ENCODE peak calls at places on chromosomes 5 and 9, in six cellular contexts. K, Q, E, J, O and N are unnamed samples.

GRCh38 chr5:178287091-178287790 is 54.6 kb upstream of the PHYKPL start:
- DNase-seq in O (no peak), K (no peak), J (peak), Q (no peak), E (peak), N (no peak)

GRCh38 chr9:122835313-122835731 is 6.9 kb upstream of the PDCL start:
- DNase-seq in E (no peak), Q (no peak), K (no peak), J (no peak), O (no peak), N (no peak)

GRCh38 chr5:64188776-64189175 is 23.1 kb downstream of the RNF180 start:
- DNase-seq in J (no peak), O (no peak), E (no peak), Q (no peak), K (no peak), N (no peak)

GRCh38 chr5:180670586-180671359 is 21.4 kb upstream of the FLT4 start:
- DNase-seq in K (peak), E (peak), J (no peak), Q (peak), O (no peak), N (no peak)

GRCh38 chr5:132674671-132675506 is 1.1 kb downstream of the IL4 start:
- DNase-seq in K (peak), J (no peak), E (no peak), O (no peak), Q (peak), N (no peak)

GRCh38 chr9:16679327-16679821 is 191.1 kb downstream of the BNC2 start:
- DNase-seq in Q (peak), E (no peak), J (no peak), K (no peak), O (no peak), N (no peak)

GRCh38 chr5:107085572-107085971 is 585.2 kb downstream of the EFNA5 start:
- DNase-seq in E (no peak), K (no peak), J (no peak), O (no peak), Q (no peak), N (no peak)

GRCh38 chr9:81108391-81108790 is 581.0 kb downstream of the TLE1 start:
- DNase-seq in J (no peak), Q (peak), E (no peak), O (no peak), K (peak), N (no peak)

GRCh38 chr5:45105491-45105994 is 296.8 kb downstream of the MRPS30 start:
- DNase-seq in E (no peak), K (no peak), J (no peak), Q (no peak), O (no peak), N (no peak)

GRCh38 chr5:98638111-98638510 is 135.4 kb upstream of the RGMB start:
- DNase-seq in E (no peak), K (no peak), O (no peak), Q (no peak), J (no peak), N (no peak)

GRCh38 chr5:139543423-139543991 is 17.6 kb upstream of the UBE2D2 start:
- DNase-seq in O (peak), J (peak), K (peak), E (peak), Q (peak), N (no peak)

GRCh38 chr5:5632678-5633077 is 210.2 kb downstream of the ICE1 start:
- DNase-seq in Q (no peak), E (no peak), O (no peak), K (no peak), J (no peak), N (no peak)

GRCh38 chr9:76321185-76321828 is 72.9 kb downstream of the RFK start:
- DNase-seq in Q (peak), O (no peak), J (no peak), E (no peak), K (peak), N (no peak)

GRCh38 chr9:129384138-129384886 is 206.3 kb upstream of the IER5L start:
- DNase-seq in E (no peak), O (no peak), K (no peak), Q (no peak), J (peak), N (no peak)

GRCh38 chr5:109316631-109317030 is 93.1 kb downstream of the PJA2 start:
- DNase-seq in O (no peak), E (no peak), Q (peak), J (no peak), K (no peak), N (no peak)

GRCh38 chr5:78008356-78008967 is 232.3 kb upstream of the TBCA start:
- DNase-seq in Q (peak), K (peak), O (no peak), J (no peak), E (no peak), N (no peak)

GRCh38 chr5:168746893-168747640 is 167.9 kb upstream of the PANK3 start:
- DNase-seq in Q (no peak), K (no peak), E (no peak), J (no peak), O (no peak), N (no peak)

GRCh38 chr5:153809181-153809580 is 229.5 kb downstream of the FAM114A2 start:
- DNase-seq in K (no peak), J (no peak), E (no peak), Q (no peak), O (no peak), N (no peak)

GRCh38 chr9:92642041-92642451 is 27.9 kb downstream of the IPPK start:
- DNase-seq in O (no peak), Q (no peak), K (no peak), E (no peak), J (no peak), N (no peak)

GRCh38 chr9:136362450-136362784 is 1.1 kb downstream of the DNLZ start:
- DNase-seq in J (no peak), Q (no peak), K (no peak), E (no peak), O (no peak), N (no peak)

GRCh38 chr5:158881076-158881880 is 218.4 kb downstream of the EBF1 start:
- DNase-seq in E (no peak), K (no peak), J (no peak), O (no peak), Q (no peak), N (no peak)

GRCh38 chr5:61052870-61053269 is 107.9 kb downstream of the NDUFAF2 start:
- DNase-seq in J (no peak), Q (peak), O (no peak), E (no peak), K (peak), N (no peak)

GRCh38 chr5:127938746-127939145 is 144.8 kb upstream of the SLC12A2 start:
- DNase-seq in K (no peak), J (no peak), E (no peak), Q (no peak), O (no peak), N (no peak)

GRCh38 chr9:125401317-125401716 is 139.7 kb downstream of the GAPVD1 start:
- DNase-seq in K (no peak), J (no peak), O (no peak), Q (peak), E (no peak), N (no peak)

GRCh38 chr5:72921103-72921502 is 34.7 kb upstream of the FCHO2 start:
- DNase-seq in E (no peak), Q (no peak), O (no peak), K (no peak), J (no peak), N (no peak)

GRCh38 chr5:39422886-39423285 is 1.9 kb downstream of the DAB2 start:
- DNase-seq in K (no peak), J (no peak), Q (no peak), O (no peak), E (no peak), N (no peak)

GRCh38 chr5:92864591-92864990 is 716.4 kb downstream of the NR2F1-AS1 start:
- DNase-seq in E (no peak), O (no peak), J (no peak), Q (no peak), K (no peak), N (no peak)

GRCh38 chr5:120533581-120533980 is 69.5 kb downstream of the PRR16 start:
- DNase-seq in O (no peak), K (peak), Q (no peak), J (no peak), E (no peak), N (no peak)

GRCh38 chr5:73448072-73448432 is 525 bp downstream of the FOXD1 start:
- DNase-seq in J (no peak), K (no peak), Q (no peak), O (no peak), E (peak), N (no peak)

GRCh38 chr5:136036991-136037705 is 8.4 kb downstream of the TGFBI start:
- DNase-seq in K (peak), Q (peak), J (no peak), O (no peak), E (no peak), N (no peak)

GRCh38 chr9:37998881-37999311 is 70.1 kb downstream of the SHB start:
- DNase-seq in E (no peak), J (peak), O (no peak), K (peak), Q (peak), N (no peak)

GRCh38 chr5:93600409-93601052 is 17.5 kb downstream of the NR2F1 start:
- DNase-seq in K (peak), Q (peak), O (no peak), E (no peak), J (no peak), N (no peak)

GRCh38 chr9:93027750-93028149 is 30.8 kb upstream of the SUSD3 start:
- DNase-seq in Q (no peak), J (no peak), O (no peak), K (no peak), E (no peak), N (no peak)

GRCh38 chr9:120737411-120737810 is 23.1 kb upstream of the MEGF9 start:
- DNase-seq in E (no peak), O (no peak), J (no peak), K (no peak), Q (no peak), N (no peak)

GRCh38 chr9:120745278-120745677 is 31.0 kb upstream of the MEGF9 start:
- DNase-seq in O (no peak), J (no peak), Q (no peak), K (no peak), E (no peak), N (no peak)

GRCh38 chr9:120740135-120740534 is 25.9 kb upstream of the MEGF9 start:
- DNase-seq in J (no peak), O (no peak), K (peak), Q (no peak), E (no peak), N (no peak)

GRCh38 chr9:120741701-120742100 is 27.4 kb upstream of the MEGF9 start:
- DNase-seq in O (no peak), E (no peak), J (no peak), Q (no peak), K (peak), N (no peak)

GRCh38 chr9:120742951-120743416 is 28.7 kb upstream of the MEGF9 start:
- DNase-seq in E (no peak), Q (peak), O (no peak), K (peak), J (no peak), N (no peak)
- TF ChIP-seq CTCF in E (peak), Q (peak), O (peak), K (peak), J (peak), N (peak)

GRCh38 chr5:8522635-8523034 is 653.7 kb downstream of the MTRR start:
- DNase-seq in Q (no peak), E (no peak), J (no peak), O (no peak), K (peak), N (no peak)
- TF ChIP-seq CTCF in Q (no peak), E (no peak), J (peak), O (peak), K (peak), N (no peak)

DNA sequence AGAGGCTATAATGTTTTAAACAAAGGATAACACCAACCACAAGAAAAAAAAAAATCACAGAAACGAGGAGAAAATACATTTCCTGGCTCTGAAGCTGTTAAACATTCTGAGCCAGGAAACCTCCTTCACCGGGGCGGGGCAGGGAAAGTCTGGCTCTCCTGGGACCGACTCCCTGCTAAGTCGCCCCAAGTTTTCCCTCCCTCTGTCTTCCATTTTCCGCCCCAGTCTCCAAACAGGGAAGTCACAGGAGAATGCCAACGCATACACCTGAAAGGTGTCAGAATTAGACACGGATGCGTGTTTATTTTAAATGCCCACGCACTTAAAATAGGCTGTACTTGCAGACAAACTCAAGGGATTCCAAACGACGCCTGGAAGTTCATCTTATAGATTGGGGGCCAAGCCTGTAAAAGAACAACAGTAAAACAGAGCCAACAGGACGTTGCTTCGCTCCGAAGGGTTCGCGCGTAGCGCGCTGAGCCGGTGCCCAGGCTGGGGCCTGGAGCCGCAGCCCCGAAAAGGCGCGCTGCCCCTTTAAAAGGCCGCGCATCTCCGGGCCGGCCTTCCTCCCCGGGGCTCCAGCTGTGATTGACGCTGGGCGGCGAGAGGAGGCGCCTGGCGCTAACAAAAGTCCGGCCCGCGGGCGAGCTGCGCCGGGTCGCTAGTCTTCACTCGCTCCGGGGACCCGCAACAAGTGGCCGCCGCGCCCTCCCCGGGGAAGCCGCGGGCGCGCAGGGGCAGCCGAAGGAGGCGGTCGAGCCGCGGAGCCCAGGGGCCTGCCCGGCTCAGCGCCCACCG is at the start of gene FBXL7:
- DNase-seq in K (peak), J (peak), E (peak), Q (peak), O (peak), N (no peak)
- TF ChIP-seq CTCF in K (peak), J (peak), E (peak), Q (peak), O (no peak), N (no peak)

GRCh38 chr9:107853461-107853860 is 363.9 kb upstream of the KLF4 start:
- DNase-seq in E (no peak), J (no peak), Q (no peak), K (no peak), O (no peak), N (no peak)

GRCh38 chr9:107852891-107853290 is 363.3 kb upstream of the KLF4 start:
- DNase-seq in K (no peak), J (no peak), O (no peak), Q (no peak), E (no peak), N (no peak)

GRCh38 chr9:107858260-107858659 is 368.7 kb upstream of the KLF4 start:
- DNase-seq in O (no peak), J (no peak), Q (no peak), K (no peak), E (no peak), N (no peak)

GRCh38 chr9:107855164-107855563 is 365.6 kb upstream of the KLF4 start:
- DNase-seq in E (no peak), O (no peak), Q (no peak), K (no peak), J (no peak), N (no peak)

DNA sequence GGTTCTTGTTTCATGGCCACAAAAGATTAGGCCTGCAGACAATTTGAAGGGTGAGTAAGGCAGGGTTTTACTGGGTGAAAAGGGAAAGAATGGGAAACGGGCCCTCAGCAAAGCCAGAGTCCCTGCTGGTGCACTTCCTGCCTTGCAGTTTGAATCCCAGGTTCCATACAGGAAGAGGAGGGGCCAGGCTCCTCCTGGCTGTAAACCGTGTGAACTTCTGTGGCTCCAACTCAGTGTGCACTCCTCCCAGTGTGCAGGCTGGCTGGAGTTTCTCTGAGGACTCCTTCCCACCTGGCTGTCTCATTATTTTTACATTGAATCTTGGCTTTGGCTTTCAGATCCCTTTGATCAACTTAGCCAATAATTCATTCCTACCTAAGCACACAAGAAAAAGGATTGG is 367.1 kb upstream of the KLF4 start:
- DNase-seq in E (no peak), J (no peak), Q (no peak), K (peak), O (no peak), N (no peak)
- TF ChIP-seq CTCF in E (no peak), J (no peak), Q (no peak), K (peak), O (no peak), N (no peak)

GRCh38 chr5:52943285-52943684 is 45.9 kb upstream of the ITGA2 start:
- DNase-seq in Q (no peak), O (no peak), E (no peak), K (no peak), J (no peak), N (no peak)
- TF ChIP-seq CTCF in Q (peak), O (no peak), E (no peak), K (peak), J (no peak), N (no peak)

GRCh38 chr9:132005896-132006295 is 73.8 kb downstream of the MED27 start:
- DNase-seq in O (no peak), E (no peak), K (peak), Q (peak), J (no peak), N (no peak)
- TF ChIP-seq CTCF in O (no peak), E (no peak), K (no peak), Q (peak), J (peak), N (no peak)

DNA sequence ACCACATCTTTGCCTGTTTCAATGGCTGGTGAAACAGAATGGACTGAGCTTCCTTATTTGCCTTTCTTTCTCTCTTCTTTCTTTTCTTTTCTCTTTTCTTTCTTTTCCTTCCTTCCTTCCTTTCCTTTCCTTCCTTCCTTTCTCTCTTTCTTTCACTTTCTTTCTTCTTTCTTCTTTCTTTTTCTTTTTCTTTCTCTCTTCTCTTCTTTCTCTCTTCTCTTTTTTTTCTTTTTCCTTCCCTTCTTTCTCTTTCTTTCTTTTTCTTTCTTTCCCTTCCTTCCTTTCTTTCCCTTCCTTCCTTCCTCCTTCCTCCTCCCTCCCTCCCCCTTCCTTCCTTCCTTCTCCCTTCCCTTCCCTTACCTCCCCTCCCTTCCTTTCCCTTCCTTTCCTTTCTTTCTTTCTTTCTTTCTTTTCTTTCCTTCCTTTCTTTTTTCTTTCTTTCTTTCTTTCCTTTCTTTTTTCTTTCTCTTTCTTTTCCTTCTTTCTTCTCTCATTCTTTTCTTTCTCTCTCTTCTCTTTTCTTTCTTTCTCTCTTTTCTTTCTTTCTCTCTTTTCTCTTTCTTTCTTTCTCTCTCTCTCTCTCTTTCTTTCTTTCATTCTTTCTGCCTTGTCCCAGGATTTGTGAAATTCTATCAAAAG is 50.1 kb upstream of the MCTP1 start:
- DNase-seq in Q (no peak), O (no peak), K (no peak), E (no peak), J (no peak), N (no peak)
- TF ChIP-seq CTCF in Q (no peak), O (no peak), K (no peak), E (no peak), J (no peak), N (no peak)

GRCh38 chr5:130104895-130105684 is 200.8 kb downstream of the CHSY3 start:
- DNase-seq in K (peak), Q (peak), E (no peak), O (no peak), J (no peak), N (no peak)

GRCh38 chr5:130110333-130110732 is 206.1 kb downstream of the CHSY3 start:
- DNase-seq in E (no peak), O (no peak), Q (no peak), K (peak), J (no peak), N (no peak)

GRCh38 chr5:130112246-130112645 is 208.0 kb downstream of the CHSY3 start:
- DNase-seq in O (no peak), Q (no peak), E (no peak), K (no peak), J (no peak), N (no peak)

GRCh38 chr5:130111723-130112122 is 207.5 kb downstream of the CHSY3 start:
- DNase-seq in J (no peak), E (no peak), Q (no peak), K (no peak), O (no peak), N (no peak)

GRCh38 chr5:130109152-130109551 is 204.9 kb downstream of the CHSY3 start:
- DNase-seq in K (peak), O (no peak), J (no peak), Q (peak), E (no peak), N (no peak)
- TF ChIP-seq CTCF in K (peak), O (peak), J (peak), Q (peak), E (peak), N (peak)

GRCh38 chr5:23007762-23008161 is 154.6 kb upstream of the CDH12 start:
- DNase-seq in Q (no peak), O (no peak), K (no peak), J (no peak), E (no peak), N (no peak)
- TF ChIP-seq CTCF in Q (no peak), O (no peak), K (no peak), J (no peak), E (no peak), N (no peak)